ENCODE peak calls at places on chromosomes 1 and 21, in ten cellular contexts. R is A549; N is cardiac fibroblast; A is T-helper 2 cell; K is epithelial cell of prostate; L is heart left ventricle; F is A673; U is activated CD4-positive, alpha-beta T cell treated with anti-CD3 and anti-CD28 coated beads, Interleukin-2, amount 50 U/mL, for 4 hours; D is endodermal cell; J is stimulated activated CD4-positive, alpha-beta T cell treated with anti-CD3 and anti-CD28 coated beads, Interleukin-2, amount 100 ng/mL, for 48 hours. B is an unnamed sample.

GRCh38 chr1:2412773-2413494 is 570 bp upstream of the PEX10 start:
- DNase-seq in R (peak; percentile 58), N (no peak), A (no peak), K (no peak), L (peak; percentile 67), F (no peak), U (no peak), D (no peak), J (no peak), B (no peak)

GRCh38 chr1:60035925-60036324 is 37.6 kb downstream of the C1orf87 start:
- DNase-seq in R (no peak), N (no peak), A (no peak), K (no peak), L (no peak), F (no peak), U (no peak), D (no peak), J (no peak), B (peak; percentile 6)

GRCh38 chr1:160619742-160620277 is 27.0 kb downstream of the SLAMF1 start:
- DNase-seq in R (no peak), N (no peak), A (no peak), K (no peak), L (no peak), F (no peak), U (no peak), D (no peak), J (no peak), B (no peak)

GRCh38 chr1:231844986-231845502 is 218.5 kb downstream of the DISC1 start:
- DNase-seq in R (no peak), N (no peak), A (no peak), K (no peak), L (no peak), F (no peak), U (no peak), D (no peak), J (no peak), B (no peak)

GRCh38 chr1:31218705-31219104 is 21.0 kb downstream of the NKAIN1 start:
- DNase-seq in R (no peak), N (no peak), A (no peak), K (no peak), L (no peak), F (no peak), U (no peak), D (no peak), J (no peak), B (peak; percentile 55)

GRCh38 chr1:208980590-208980989 is 602.9 kb upstream of the CAMK1G start:
- DNase-seq in R (no peak), N (peak; percentile 10), A (no peak), K (no peak), L (no peak), F (no peak), U (no peak), D (no peak), J (no peak), B (no peak)

GRCh38 chr1:198681247-198681646 is 42.4 kb downstream of the PTPRC start:
- DNase-seq in R (no peak), N (no peak), A (no peak), K (no peak), L (no peak), F (peak; percentile 9), U (no peak), D (no peak), J (no peak), B (no peak)

GRCh38 chr1:89519779-89520358 is 4.8 kb upstream of the LRRC8B start:
- DNase-seq in R (peak; percentile 26), N (peak; percentile 73), A (peak; percentile 19), K (no peak), L (no peak), F (peak; percentile 51), U (peak; percentile 41), D (peak; percentile 55), J (no peak), B (peak; percentile 39)

GRCh38 chr1:19831441-19831840 is 16.4 kb upstream of the RNF186 start:
- DNase-seq in R (no peak), N (no peak), A (no peak), K (no peak), L (no peak), F (no peak), U (no peak), D (no peak), J (no peak), B (no peak)

GRCh38 chr1:9294440-9294773 is 1.7 kb downstream of the SPSB1 start:
- DNase-seq in R (peak; percentile 61), N (peak; percentile 91), A (no peak), K (no peak), L (peak; percentile 49), F (peak; percentile 74), U (no peak), D (no peak), J (peak; percentile 27), B (peak; percentile 84)

GRCh38 chr1:151475175-151475574 is 15.9 kb upstream of the POGZ start:
- DNase-seq in R (no peak), N (peak; percentile 40), A (no peak), K (peak; percentile 26), L (no peak), F (no peak), U (no peak), D (no peak), J (no peak), B (no peak)

GRCh38 chr1:168112673-168113305 is 23.9 kb downstream of the GPR161 start:
- DNase-seq in R (peak; percentile 39), N (peak; percentile 92), A (no peak), K (peak; percentile 84), L (no peak), F (peak; percentile 83), U (no peak), D (no peak), J (peak; percentile 53), B (peak; percentile 55)

GRCh38 chr1:25519624-25520023 is 23.8 kb upstream of the LDLRAP1 start:
- DNase-seq in R (no peak), N (peak; percentile 86), A (no peak), K (peak; percentile 41), L (no peak), F (no peak), U (no peak), D (no peak), J (no peak), B (peak; percentile 81)

GRCh38 chr1:21933397-21934248 is 3.5 kb downstream of the HSPG2 start:
- DNase-seq in R (no peak), N (no peak), A (no peak), K (peak; percentile 48), L (no peak), F (no peak), U (no peak), D (peak; percentile 85), J (no peak), B (peak; percentile 87)

GRCh38 chr21:43884861-43885370 is 19.9 kb downstream of the AGPAT3 start:
- DNase-seq in R (no peak), N (no peak), A (no peak), K (no peak), L (no peak), F (no peak), U (no peak), D (no peak), J (no peak), B (no peak)

GRCh38 chr1:67355745-67356424 is 48.2 kb downstream of the IL12RB2 start:
- DNase-seq in R (no peak), N (peak; percentile 50), A (no peak), K (peak; percentile 74), L (no peak), F (no peak), U (no peak), D (no peak), J (no peak), B (peak; percentile 30)

GRCh38 chr1:27528701-27529637 is 39.0 kb upstream of the WASF2 start:
- DNase-seq in R (no peak), N (peak; percentile 80), A (no peak), K (no peak), L (peak; percentile 81), F (no peak), U (no peak), D (peak; percentile 76), J (no peak), B (peak; percentile 82)

GRCh38 chr1:230550428-230550827 is 91.9 kb upstream of the COG2 start:
- DNase-seq in R (peak; percentile 13), N (peak; percentile 56), A (no peak), K (peak; percentile 76), L (no peak), F (no peak), U (no peak), D (no peak), J (no peak), B (peak; percentile 51)

B was measured in myocyte.